ENCODE peak calls at places on chromosomes 6 and 20, in nine cellular contexts. D is GF-D8; Y is T-helper 17 cell; K is stimulated activated CD4-positive, alpha-beta T cell treated with anti-CD3 and anti-CD28 coated beads, TNF-alpha, amount 100 ng/mL, for 48 hours; H is hypothalamus; F is activated T-cell treated with anti-CD3 and anti-CD28 coated beads for 1 hour; I is mucosa of descending colon; U is activated T-helper 1 cell treated with anti-CD3 and anti-CD28 coated beads, Interleukin-12 subunit alpha, Interleukin-12 subunit beta, Interleukin-2, Interleukin-4 antibody, amounts not matched to agents 30 ng/mL and 10 ng/mL and 1 ng/mL, durations not matched to agents 14 hours and 24 hours and 36 hours; N is CD4-positive, CD25-positive, alpha-beta regulatory T cell. P is an unnamed sample.

GRCh38 chr6:139801571-139802321 is 427.3 kb upstream of the CITED2 start:
- DNase-seq in N (no peak), H (no peak), F (no peak), D (no peak), I (no peak), U (no peak), Y (no peak), K (no peak), P (no peak)

GRCh38 chr6:81766482-81767069 is 14.1 kb upstream of the TENT5A start:
- DNase-seq in Y (no peak), H (no peak), F (no peak), U (no peak), K (no peak), I (no peak), N (no peak), D (peak), P (no peak)

GRCh38 chr20:24403410-24403809 is 66.0 kb upstream of the SYNDIG1 start:
- DNase-seq in U (no peak), D (no peak), H (no peak), N (no peak), Y (no peak), F (no peak), K (no peak), I (no peak), P (no peak)

GRCh38 chr6:47245745-47246371 is 63.8 kb downstream of the TNFRSF21 start:
- DNase-seq in H (no peak), D (peak), K (no peak), N (no peak), F (no peak), I (no peak), U (no peak), Y (no peak), P (no peak)

GRCh38 chr20:12098411-12098810 is 180.7 kb downstream of the BTBD3 start:
- DNase-seq in I (no peak), N (no peak), U (no peak), K (no peak), D (no peak), H (no peak), F (no peak), Y (no peak), P (no peak)

GRCh38 chr6:8743146-8743745 is 307.9 kb upstream of the SLC35B3 start:
- DNase-seq in F (no peak), I (no peak), D (no peak), H (no peak), K (no peak), Y (no peak), U (no peak), N (no peak), P (no peak)

GRCh38 chr6:35024601-35025054 is 116.5 kb downstream of the TCP11 start:
- DNase-seq in D (no peak), Y (no peak), N (no peak), I (peak), U (no peak), F (no peak), K (no peak), H (peak), P (peak)

GRCh38 chr20:53794529-53795115 is 201.0 kb upstream of the ZNF217 start:
- DNase-seq in K (no peak), F (no peak), I (no peak), Y (no peak), U (no peak), H (no peak), D (no peak), N (no peak), P (no peak)

GRCh38 chr6:98769546-98769945 is 64.8 kb upstream of the POU3F2 start:
- DNase-seq in I (no peak), K (no peak), H (no peak), N (no peak), F (no peak), D (no peak), Y (no peak), U (no peak), P (peak)

GRCh38 chr6:152746172-152746553 is 4.4 kb upstream of the VIP start:
- DNase-seq in N (no peak), K (no peak), D (no peak), U (no peak), F (no peak), Y (no peak), H (no peak), I (no peak), P (no peak)

GRCh38 chr20:63894358-63895201 is at the start of gene DNAJC5:
- DNase-seq in I (peak), D (peak), H (peak), N (peak), F (peak), U (peak), Y (peak), K (peak), P (peak)

GRCh38 chr6:122622404-122622938 is 12.3 kb downstream of the PKIB start:
- DNase-seq in K (no peak), D (no peak), H (no peak), N (no peak), F (no peak), I (no peak), U (no peak), Y (no peak), P (no peak)

GRCh38 chr20:5000263-5001173 is 792 bp downstream of the SLC23A2 start:
- DNase-seq in N (peak), Y (peak), K (no peak), D (no peak), U (peak), I (peak), F (no peak), H (peak), P (peak)

GRCh38 chr20:57462781-57463180 is 62.2 kb downstream of the CTCFL start:
- DNase-seq in N (no peak), D (no peak), U (no peak), Y (no peak), H (no peak), I (no peak), K (no peak), F (no peak), P (no peak)

GRCh38 chr6:51962355-51962754 is 125.1 kb downstream of the PKHD1 start:
- DNase-seq in Y (no peak), I (no peak), U (no peak), H (no peak), K (no peak), N (no peak), D (no peak), F (no peak), P (no peak)

P was measured in D341Med.